ENCODE peak calls at places on chromosomes 3 and 15, in five cellular contexts. D, O, E, S and A are unnamed samples.

GRCh38 chr15:33149919-33150318 is 44.6 kb downstream of the FMN1 start:
- DNase-seq in D (no peak), O (no peak), E (no peak), S (no peak), A (no peak)

GRCh38 chr3:122383915-122384697 is at the start of gene FAM162A:
- DNase-seq in D (peak; percentile 90), O (peak; percentile 84), E (peak; percentile 94), S (peak; percentile 83), A (peak; percentile 93)

GRCh38 chr15:80967451-80967850 is 22.2 kb downstream of the MESD start:
- DNase-seq in D (peak; percentile 28), O (peak; percentile 54), E (no peak), S (no peak), A (no peak)

GRCh38 chr3:150132101-150132749 is 161.5 kb upstream of the PFN2 start:
- DNase-seq in D (no peak), O (no peak), E (no peak), S (no peak), A (peak; percentile 6)

GRCh38 chr3:126746395-126747177 is 42.5 kb downstream of the CHCHD6 start:
- DNase-seq in D (peak; percentile 84), O (no peak), E (peak; percentile 64), S (no peak), A (peak; percentile 43)

GRCh38 chr15:67685008-67685599 is 140.2 kb upstream of the SKOR1 start:
- DNase-seq in D (peak; percentile 25), O (no peak), E (peak; percentile 67), S (no peak), A (peak; percentile 4)

GRCh38 chr3:156558389-156558788 is 3.5 kb upstream of the SSR3 start:
- DNase-seq in D (no peak), O (no peak), E (peak; percentile 81), S (no peak), A (peak; percentile 16)

GRCh38 chr3:157631468-157631867 is 128.3 kb upstream of the VEPH1 start:
- DNase-seq in D (no peak), O (no peak), E (no peak), S (no peak), A (no peak)

GRCh38 chr3:13141991-13142412 is 68.8 kb upstream of the IQSEC1 start:
- DNase-seq in D (no peak), O (peak; percentile 38), E (peak; percentile 72), S (no peak), A (no peak)
- TF ChIP-seq GABPA in D (no peak), O (no peak), E (no peak), S (no peak), A (no peak)

DNA sequence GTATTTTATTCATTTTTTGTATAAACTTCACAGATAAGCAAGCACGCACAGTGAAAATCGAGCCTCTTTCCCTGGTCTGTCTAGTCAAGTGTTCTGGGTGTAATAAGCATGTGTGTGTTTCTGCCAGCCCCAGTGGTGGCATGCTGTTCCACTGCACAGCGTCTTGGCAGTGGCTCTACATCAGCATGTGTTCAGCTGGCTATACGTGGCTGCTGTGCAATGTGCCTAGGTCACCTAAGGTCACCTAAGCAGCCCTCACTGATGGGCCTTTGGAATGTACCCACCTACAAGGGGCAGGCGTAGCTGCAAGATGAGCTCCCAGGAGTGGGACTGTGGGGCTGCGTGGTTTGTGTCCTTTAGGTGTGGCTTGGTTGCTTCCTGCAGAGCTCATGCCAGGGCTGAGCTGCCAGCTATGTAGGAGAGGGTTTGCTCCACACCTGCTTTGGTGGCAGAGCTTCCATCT is 4.9 kb downstream of the LIMD1 start:
- DNase-seq in D (no peak), O (no peak), E (no peak), S (no peak), A (no peak)
- H4K20me1 ChIP-seq in D (peaks cover 6% of the 10 kb centered on the region), O (peaks cover 4% of the 10 kb centered on the region), E (no peaks in the 10 kb centered on the region), S (peaks cover 24% of the 10 kb centered on the region), A (peaks cover 59% of the 10 kb centered on the region)

GRCh38 chr3:4981688-4982494 is 2.7 kb downstream of the BHLHE40 start:
- DNase-seq in D (peak; percentile 70), O (no peak), E (peak; percentile 68), S (no peak), A (no peak)
- TF ChIP-seq JUND in D (no peak), O (no peak), E (peak; percentile 68), S (no peak), A (no peak)

DNA sequence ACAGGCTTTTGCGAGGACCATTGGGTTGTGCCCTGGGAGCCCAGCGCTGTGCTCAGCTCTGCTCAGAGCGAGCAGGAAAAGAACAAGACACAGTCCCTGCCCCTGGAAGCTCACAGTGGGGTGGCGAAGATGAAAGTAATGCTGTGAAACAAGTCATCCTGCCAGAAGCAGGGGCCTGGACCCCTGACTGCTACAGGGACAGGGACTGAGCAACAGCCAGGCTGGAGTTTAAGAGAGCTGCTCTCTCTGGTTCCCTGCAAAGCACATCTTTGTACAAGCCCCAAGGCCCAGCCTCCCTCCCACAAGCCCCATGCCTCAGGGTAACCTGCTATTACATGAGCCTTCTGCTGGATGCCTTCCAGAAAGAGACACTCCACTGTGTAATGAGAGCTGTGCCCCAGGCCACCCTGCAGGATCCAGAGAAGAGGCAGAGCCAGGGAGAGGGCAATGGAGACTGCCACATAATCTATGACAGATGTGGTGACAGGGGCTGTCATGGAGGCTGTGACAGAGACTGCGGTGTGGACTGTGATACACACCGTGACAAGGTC is 7.1 kb upstream of the HCN4 start:
- DNase-seq in D (no peak), O (no peak), E (no peak), S (no peak), A (peak; percentile 71)
- TF ChIP-seq GABPA in D (no peak), O (no peak), E (no peak), S (no peak), A (no peak)

GRCh38 chr15:91202510-91202909 is 102.5 kb downstream of the SV2B start:
- DNase-seq in D (no peak), O (no peak), E (no peak), S (no peak), A (no peak)
- H4K20me1 ChIP-seq in D (no peaks in the 10 kb centered on the region), O (no peaks in the 10 kb centered on the region), E (no peaks in the 10 kb centered on the region), S (no peaks in the 10 kb centered on the region), A (no peaks in the 10 kb centered on the region)

GRCh38 chr3:134364061-134364935 is 9.9 kb downstream of the AMOTL2 start:
- DNase-seq in D (no peak), O (peak; percentile 92), E (peak; percentile 13), S (no peak), A (peak; percentile 92)
- TF ChIP-seq JUND in D (no peak), O (no peak), E (no peak), S (no peak), A (peak; percentile 63)

GRCh38 chr15:43463998-43464397 is 29.0 kb downstream of the TP53BP1 start:
- DNase-seq in D (no peak), O (no peak), E (no peak), S (no peak), A (no peak)

GRCh38 chr15:43473885-43474284 is 19.1 kb downstream of the TP53BP1 start:
- DNase-seq in D (no peak), O (no peak), E (no peak), S (no peak), A (no peak)

GRCh38 chr15:43465105-43465504 is 27.9 kb downstream of the TP53BP1 start:
- DNase-seq in D (no peak), O (no peak), E (no peak), S (no peak), A (no peak)

GRCh38 chr15:43471975-43472374 is 21.0 kb downstream of the TP53BP1 start:
- DNase-seq in D (no peak), O (no peak), E (no peak), S (no peak), A (no peak)

GRCh38 chr15:43469867-43470266 is 23.1 kb downstream of the TP53BP1 start:
- DNase-seq in D (no peak), O (no peak), E (peak; percentile 80), S (no peak), A (no peak)
- TF ChIP-seq GABPA in D (no peak), O (no peak), E (no peak), S (no peak), A (no peak)